ENCODE peak calls at places on chromosomes 6 and 20, in six cellular contexts. R is omental fat pad; V is spleen; Y is fibroblast of mammary gland; C is stomach; K is CD8-positive, alpha-beta T cell. W is an unnamed sample.

GRCh38 chr20:56542489-56543020 is 9.5 kb downstream of the FAM209B start:
- DNase-seq in R (no peak), V (no peak), Y (no peak), C (no peak), K (no peak), W (no peak)

GRCh38 chr6:33719326-33719987 is 8.0 kb upstream of the UQCC2 start:
- DNase-seq in R (no peak), V (peak), Y (no peak), C (no peak), K (no peak), W (no peak)

GRCh38 chr6:37021356-37022129 is 16.1 kb downstream of the FGD2 start:
- DNase-seq in R (no peak), V (peak), Y (peak), C (no peak), K (peak), W (peak)

GRCh38 chr20:40010483-40010882 is 678.6 kb downstream of the MAFB start:
- DNase-seq in R (no peak), V (no peak), Y (peak), C (no peak), K (no peak), W (no peak)

GRCh38 chr6:152879681-152880080 is 103.2 kb downstream of the FBXO5 start:
- DNase-seq in R (no peak), V (no peak), Y (no peak), C (no peak), K (no peak), W (no peak)

GRCh38 chr20:3231116-3231515 is 7.9 kb downstream of the SLC4A11 start:
- DNase-seq in R (no peak), V (peak), Y (no peak), C (no peak), K (no peak), W (no peak)

GRCh38 chr20:63090682-63091571 is 84.2 kb upstream of the BHLHE23 start:
- DNase-seq in R (no peak), V (peak), Y (no peak), C (no peak), K (no peak), W (no peak)

GRCh38 chr6:148608211-148608951 is 138.4 kb upstream of the UST start:
- DNase-seq in R (no peak), V (no peak), Y (peak), C (no peak), K (no peak), W (peak)

GRCh38 chr6:129492260-129492659 is 217.7 kb downstream of the ARHGAP18 start:
- DNase-seq in R (no peak), V (no peak), Y (peak), C (no peak), K (no peak), W (no peak)

GRCh38 chr6:36839819-36840379 is 655 bp upstream of the CPNE5 start:
- DNase-seq in R (no peak), V (peak), Y (no peak), C (peak), K (no peak), W (peak)

GRCh38 chr6:13012977-13013680 is 296.6 kb downstream of the PHACTR1 start:
- DNase-seq in R (no peak), V (no peak), Y (no peak), C (peak), K (no peak), W (peak)

GRCh38 chr6:6453186-6453585 is 132.7 kb upstream of the F13A1 start:
- DNase-seq in R (no peak), V (no peak), Y (no peak), C (no peak), K (no peak), W (no peak)
- TF ChIP-seq CTCF in R (no peak), V (no peak), Y (no peak), C (no peak), K (no peak), W (no peak)

GRCh38 chr6:52829046-52829817 is 11.4 kb downstream of the GSTA5 start:
- DNase-seq in R (no peak), V (no peak), Y (no peak), C (no peak), K (no peak), W (no peak)

DNA sequence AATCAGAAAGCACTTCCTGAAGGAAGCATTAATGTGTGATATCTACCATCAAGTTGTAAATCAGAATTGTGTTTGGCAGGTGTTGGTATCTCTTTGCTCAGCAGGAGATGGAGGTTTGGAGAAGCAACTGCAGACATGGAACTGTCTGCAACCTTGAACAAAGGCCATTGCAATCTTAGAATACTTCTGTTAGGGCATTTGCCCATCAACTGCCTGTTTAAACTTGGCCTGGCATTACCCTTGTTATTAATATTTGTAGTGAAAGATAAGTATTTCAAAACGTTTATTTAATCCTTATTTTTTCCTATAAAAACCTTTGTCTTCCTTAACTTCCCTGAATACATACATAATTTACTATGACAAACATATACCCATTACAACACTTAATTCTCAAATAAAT is 14.1 kb downstream of the GSTA5 start:
- DNase-seq in R (no peak), V (no peak), Y (no peak), C (no peak), K (no peak), W (no peak)
- TF ChIP-seq CTCF in R (no peak), V (no peak), Y (no peak), C (no peak), K (no peak), W (no peak)

DNA sequence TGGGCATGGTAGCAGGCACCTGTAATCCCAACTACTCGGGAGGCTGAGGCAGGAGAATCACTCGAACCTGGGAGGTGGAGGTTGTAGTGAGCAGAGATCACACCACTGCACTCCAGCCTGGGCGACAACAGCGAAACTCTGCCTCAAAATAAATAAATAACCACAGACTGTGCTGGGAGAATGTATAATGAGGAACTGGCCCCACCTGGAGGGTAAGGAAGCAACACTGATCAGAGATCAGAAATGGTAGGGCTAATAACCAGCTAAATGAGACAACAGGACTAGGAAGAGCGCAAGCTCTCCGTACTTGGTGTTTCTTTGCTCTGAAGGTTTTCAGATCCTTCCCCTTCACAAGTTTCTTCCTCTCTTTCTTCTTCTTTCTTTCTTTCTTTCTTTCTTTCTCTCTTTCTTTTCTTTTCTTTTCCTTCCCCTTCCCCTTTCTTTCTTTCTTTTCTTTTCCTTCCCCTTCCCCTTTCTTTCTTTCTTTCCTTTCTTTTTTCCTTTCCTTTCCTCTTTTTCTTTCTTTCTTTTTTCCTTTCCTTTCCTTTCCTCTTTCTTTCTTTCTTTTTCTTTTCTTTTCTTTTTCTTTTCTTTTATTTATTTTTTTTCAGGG is 14.6 kb downstream of the CCM2L start:
- DNase-seq in R (no peak), V (no peak), Y (no peak), C (no peak), K (no peak), W (no peak)
- TF ChIP-seq CTCF in R (no peak), V (no peak), Y (no peak), C (no peak), K (peak), W (no peak)

DNA sequence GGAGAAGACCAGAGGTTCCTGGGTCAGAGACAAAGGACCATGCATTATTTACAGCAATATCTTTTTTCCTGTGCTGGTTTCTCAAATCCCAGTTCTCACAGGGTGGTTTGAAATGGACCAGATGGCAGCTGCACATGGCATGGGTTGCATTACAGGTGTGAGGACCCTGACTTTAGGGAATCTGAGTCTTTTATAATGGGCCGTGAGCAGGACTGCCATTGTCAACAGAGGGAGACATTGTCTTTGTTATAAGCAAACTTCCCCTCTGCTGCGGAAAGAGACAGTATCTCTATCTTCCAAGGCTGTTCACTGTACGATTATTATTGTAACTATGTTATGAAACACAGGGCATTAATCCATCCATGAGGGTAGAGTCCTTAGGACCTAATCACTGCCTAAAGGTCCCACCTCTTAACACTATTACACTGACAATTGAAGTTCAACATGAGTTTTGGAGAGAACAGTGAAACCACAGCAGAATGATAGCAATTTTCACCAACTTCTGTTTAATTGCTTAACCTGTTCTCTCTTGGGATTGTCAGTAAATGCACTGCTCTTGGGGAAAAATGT is 156.1 kb upstream of the AGPAT4 start:
- DNase-seq in R (no peak), V (no peak), Y (peak), C (no peak), K (no peak), W (no peak)
- TF ChIP-seq CTCF in R (no peak), V (no peak), Y (peak), C (no peak), K (no peak), W (no peak)

GRCh38 chr6:150739711-150740349 is 125.7 kb upstream of the MTHFD1L start:
- DNase-seq in R (no peak), V (no peak), Y (no peak), C (no peak), K (no peak), W (no peak)

GRCh38 chr6:150744522-150745260 is 120.8 kb upstream of the MTHFD1L start:
- DNase-seq in R (no peak), V (no peak), Y (no peak), C (no peak), K (no peak), W (no peak)

GRCh38 chr6:150740453-150740852 is 125.0 kb upstream of the MTHFD1L start:
- DNase-seq in R (no peak), V (no peak), Y (no peak), C (no peak), K (no peak), W (no peak)

GRCh38 chr6:150738092-150738625 is 127.3 kb upstream of the MTHFD1L start:
- DNase-seq in R (no peak), V (no peak), Y (no peak), C (no peak), K (no peak), W (no peak)

DNA sequence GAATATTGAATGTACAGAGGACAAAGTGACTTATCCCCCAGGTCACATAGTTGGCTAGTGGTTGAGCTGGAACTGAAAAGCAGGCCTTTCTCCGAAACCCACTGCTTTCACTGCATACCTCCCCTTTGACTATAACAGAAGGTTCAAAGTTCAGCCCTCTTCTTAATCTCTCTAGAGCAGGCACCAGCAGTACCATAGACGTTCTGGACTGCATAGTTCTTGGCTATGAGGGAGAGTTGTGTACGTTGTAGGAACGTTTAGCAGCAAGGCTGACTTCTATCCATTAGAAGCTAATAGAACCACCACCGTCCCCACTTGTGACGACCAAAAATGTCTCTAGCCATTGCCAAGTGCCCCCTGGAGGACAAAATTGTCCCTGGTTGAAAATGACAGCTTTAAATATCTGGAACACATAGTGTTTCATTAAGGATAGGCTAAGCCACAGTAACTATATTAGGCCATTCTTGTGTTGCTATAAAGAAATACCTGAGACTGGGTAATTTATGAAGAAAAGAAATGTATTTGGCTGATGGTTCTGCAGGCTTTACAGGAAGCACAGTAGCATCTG is 123.8 kb upstream of the MTHFD1L start:
- DNase-seq in R (no peak), V (no peak), Y (no peak), C (no peak), K (no peak), W (no peak)
- TF ChIP-seq CTCF in R (no peak), V (peak), Y (peak), C (peak), K (peak), W (no peak)

W was measured in Calu3.